ENCODE peak calls at places on chromosome 6, in six cellular contexts. X is HepG2, Z is Peyer's patch, V is tibial artery, M is upper lobe of right lung, H is left ventricle myocardium inferior. Q is an unnamed sample.

GRCh38 chr6:36235309-36235708 is 34.6 kb upstream of the PNPLA1 start:
- DNase-seq in H (no peak), V (no peak), M (no peak), Z (no peak), X (no peak), Q (no peak)

GRCh38 chr6:146292506-146292905 is 251.1 kb upstream of the RAB32 start:
- DNase-seq in Z (no peak), H (no peak), M (no peak), V (no peak), X (no peak), Q (no peak)

GRCh38 chr6:89678531-89678930 is 40.0 kb upstream of the LYRM2 start:
- DNase-seq in H (no peak), M (no peak), X (no peak), Z (no peak), V (no peak), Q (no peak)

GRCh38 chr6:42333622-42334021 is 116.0 kb upstream of the MRPS10 start:
- DNase-seq in X (no peak), H (no peak), Z (no peak), M (no peak), V (no peak), Q (no peak)

GRCh38 chr6:133240511-133241087 is 558 bp upstream of the EYA4 start:
- DNase-seq in M (no peak), H (peak; percentile 35), X (no peak), Z (no peak), V (no peak), Q (peak; percentile 74)

GRCh38 chr6:110054664-110055386 is 76.7 kb downstream of the GPR6 start:
- DNase-seq in M (no peak), V (no peak), Z (no peak), H (no peak), X (no peak), Q (no peak)

GRCh38 chr6:43977404-43978111 is 149.7 kb downstream of the MRPL14 start:
- DNase-seq in Z (peak; percentile 45), H (no peak), V (no peak), X (no peak), M (no peak), Q (no peak)

GRCh38 chr6:136503303-136503702 is 46.9 kb downstream of the MAP7 start:
- DNase-seq in H (no peak), X (no peak), Z (no peak), V (no peak), M (no peak), Q (no peak)

GRCh38 chr6:110528051-110528929 is 51.9 kb upstream of the SLC22A16 start:
- DNase-seq in Z (peak; percentile 76), X (peak; percentile 62), V (no peak), H (no peak), M (no peak), Q (no peak)

GRCh38 chr6:3176562-3177355 is 19.4 kb upstream of the TUBB2A start:
- DNase-seq in H (no peak), M (no peak), V (no peak), Z (peak; percentile 73), X (peak; percentile 68), Q (peak; percentile 57)

GRCh38 chr6:37359034-37359433 is 5.3 kb downstream of the RNF8 start:
- DNase-seq in H (no peak), M (no peak), X (no peak), Z (no peak), V (no peak), Q (no peak)

GRCh38 chr6:25570608-25571007 is 81.4 kb upstream of the SCGN start:
- DNase-seq in X (no peak), Z (no peak), H (no peak), V (no peak), M (no peak), Q (no peak)
- H3K4me1 ChIP-seq in X (no peaks in the 10 kb centered on the region), Z (no peaks in the 10 kb centered on the region), H (no peaks in the 10 kb centered on the region), V (no peaks in the 10 kb centered on the region), M (no peaks in the 10 kb centered on the region), Q (no peaks in the 10 kb centered on the region)

DNA sequence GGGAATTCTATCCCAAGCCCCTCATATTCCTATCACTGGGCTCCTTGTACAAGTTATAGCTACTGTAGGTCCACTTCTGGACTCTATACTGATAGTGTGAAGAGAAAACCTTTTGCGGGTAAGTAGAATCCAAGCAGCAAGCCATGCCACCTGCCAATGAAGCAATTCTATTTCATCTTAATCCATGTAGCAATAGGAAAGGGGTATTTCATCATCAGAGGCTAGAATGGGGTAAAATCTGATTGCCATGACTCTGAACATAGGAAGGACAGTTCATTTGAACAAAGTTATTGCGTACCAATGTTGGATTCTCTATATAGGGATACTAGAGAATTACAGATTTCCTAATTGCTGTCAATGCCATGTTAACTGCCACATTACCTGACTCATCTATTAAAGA is 4.5 kb downstream of the BMP6 start:
- DNase-seq in X (no peak), H (no peak), Z (no peak), V (no peak), M (no peak), Q (no peak)
- H3K27me3 ChIP-seq in X (peaks cover 24% of the 10 kb centered on the region), H (peaks cover 92% of the 10 kb centered on the region), Z (peaks cover 21% of the 10 kb centered on the region), V (no peaks in the 10 kb centered on the region), M (peaks cover 44% of the 10 kb centered on the region), Q (no peaks in the 10 kb centered on the region)

DNA sequence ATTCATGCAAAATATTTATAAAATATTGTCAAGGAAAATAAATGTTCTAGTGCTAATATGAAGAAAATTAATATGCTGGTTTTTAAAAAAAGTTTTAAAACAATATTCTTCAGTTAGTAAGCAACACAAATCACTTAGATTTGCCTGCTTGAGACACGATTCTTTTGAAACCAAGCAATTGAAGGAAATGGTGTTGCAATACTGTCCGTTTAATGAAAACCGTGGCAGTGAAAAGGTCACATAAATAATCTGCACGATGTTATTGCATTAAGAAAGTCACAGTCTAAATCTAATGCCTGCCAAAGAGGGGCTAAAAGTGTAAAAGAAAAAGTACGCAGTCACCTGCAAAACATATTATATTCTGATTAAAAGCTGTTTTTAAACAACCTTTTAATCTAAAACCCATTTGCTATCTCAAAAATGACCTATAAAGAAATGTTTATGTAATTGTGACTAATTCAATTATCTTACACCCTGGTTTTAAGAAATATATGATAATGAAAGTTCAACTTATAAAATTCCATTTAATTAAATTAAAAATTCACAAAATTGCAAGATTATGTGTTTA is 143.0 kb downstream of the GMDS start:
- DNase-seq in V (no peak), Z (no peak), X (no peak), H (no peak), M (no peak), Q (no peak)
- H3K4me3 ChIP-seq in V (peak overlapping the region; percentile 51), Z (no peak overlapping the region), X (no peak overlapping the region), H (no peak overlapping the region), M (no peak overlapping the region), Q (no peak overlapping the region)

DNA sequence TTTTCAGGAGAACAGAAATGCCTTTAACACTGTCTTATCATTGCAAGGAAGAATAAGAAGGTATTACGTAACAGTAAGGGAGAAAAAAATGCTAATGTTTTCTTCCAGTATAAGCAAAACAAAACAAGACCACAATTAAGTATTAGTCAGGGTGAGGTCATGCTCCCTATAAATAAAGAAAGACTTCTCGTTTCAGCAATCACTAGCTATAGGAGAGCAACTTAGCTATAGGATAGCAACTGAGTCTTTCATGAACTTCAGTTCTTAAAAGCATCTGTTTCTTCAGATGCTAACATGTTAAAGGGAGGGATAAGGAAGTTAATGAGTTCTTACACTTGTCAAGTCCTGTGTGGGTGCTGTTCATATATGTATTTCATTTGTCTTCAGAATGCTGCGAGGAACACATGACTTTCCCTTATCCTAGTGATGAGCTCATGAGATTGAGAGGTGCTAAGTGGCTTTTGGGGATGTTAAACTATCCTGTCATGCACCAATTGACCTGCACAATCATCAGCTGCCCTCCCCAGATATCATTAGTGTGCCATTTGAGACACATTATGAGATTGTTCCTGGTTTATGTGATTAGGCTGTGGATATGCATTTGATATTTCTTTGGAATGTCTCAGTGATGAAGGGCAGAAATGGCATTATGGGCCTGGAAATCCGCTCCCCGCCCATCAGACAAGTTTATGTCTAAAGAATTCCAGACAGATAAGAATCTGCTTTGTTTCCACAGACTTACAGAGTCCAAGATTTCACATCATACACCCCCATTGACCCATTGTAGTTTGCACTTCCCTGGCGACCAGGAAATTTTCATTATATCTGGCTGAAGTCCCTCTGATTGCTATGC is 37.4 kb downstream of the LAMA4 start:
- DNase-seq in X (no peak), V (no peak), Z (no peak), H (no peak), M (no peak), Q (no peak)
- H3K4me1 ChIP-seq in X (peaks cover 12% of the 10 kb centered on the region), V (peaks cover 14% of the 10 kb centered on the region), Z (no peaks in the 10 kb centered on the region), H (peaks cover 90% of the 10 kb centered on the region), M (peaks cover 51% of the 10 kb centered on the region), Q (peaks cover 12% of the 10 kb centered on the region)

Q was measured in right cardiac atrium.